ENCODE peak calls at places on chromosomes 3 and 15, in nine cellular contexts. P is sigmoid colon, H is GM23338, E is transverse colon, L is endothelial cell of umbilical vein, F is Panc1, R is HCT116, S is spleen, M is stomach. X is an unnamed sample. For H3K36me3, the result is how much of the 10 kb centered on the place peaks cover.

GRCh38 chr15:91116379-91117067 is 16.5 kb downstream of the SV2B start:
- DNase-seq in P (no peak), H (no peak), E (no peak), L (peak), F (no peak), R (no peak), S (no peak), M (no peak), X (no peak)

GRCh38 chr3:127052121-127052561 is 69.2 kb downstream of the PLXNA1 start:
- DNase-seq in P (peak), H (no peak), E (peak), L (no peak), F (no peak), R (no peak), S (peak), M (peak), X (no peak)

GRCh38 chr3:140627756-140628155 is 50.1 kb upstream of the TRIM42 start:
- DNase-seq in P (no peak), H (no peak), E (no peak), L (no peak), F (no peak), R (no peak), S (no peak), M (no peak), X (no peak)

GRCh38 chr3:86239956-86240355 is 751.0 kb downstream of the VGLL3 start:
- DNase-seq in P (no peak), H (no peak), E (no peak), L (no peak), F (no peak), R (no peak), S (no peak), M (no peak), X (no peak)

GRCh38 chr3:107421170-107421792 is 44.0 kb downstream of the CCDC54 start:
- DNase-seq in P (no peak), H (peak), E (no peak), L (peak), F (peak), R (peak), S (no peak), M (no peak), X (no peak)

GRCh38 chr3:162134571-162134970 is 638.0 kb downstream of the OTOL1 start:
- DNase-seq in P (no peak), H (no peak), E (no peak), L (no peak), F (no peak), R (no peak), S (no peak), M (no peak), X (no peak)

GRCh38 chr15:40342421-40343313 is 1.9 kb upstream of the CCDC9B start:
- DNase-seq in P (no peak), H (no peak), E (no peak), L (peak), F (no peak), R (no peak), S (no peak), M (no peak), X (no peak)

GRCh38 chr15:92915766-92916435 is 15.8 kb downstream of the CHD2 start:
- DNase-seq in P (no peak), H (peak), E (no peak), L (peak), F (no peak), R (no peak), S (no peak), M (no peak), X (no peak)

GRCh38 chr3:37945803-37946530 is 44.6 kb upstream of the VILL start:
- DNase-seq in P (no peak), H (no peak), E (no peak), L (peak), F (no peak), R (peak), S (no peak), M (no peak), X (no peak)

GRCh38 chr15:57589276-57590073 is 2.2 kb upstream of the MYZAP start:
- DNase-seq in P (no peak), H (no peak), E (no peak), L (no peak), F (no peak), R (no peak), S (no peak), M (no peak), X (no peak)

GRCh38 chr15:35089556-35089955 is 4.5 kb upstream of the NANOGP8 start:
- DNase-seq in P (no peak), H (no peak), E (no peak), L (no peak), F (no peak), R (no peak), S (no peak), M (no peak), X (no peak)

GRCh38 chr3:186644683-186645082 is 4.5 kb downstream of the FETUB start:
- DNase-seq in P (no peak), H (no peak), E (no peak), L (no peak), F (no peak), R (no peak), S (no peak), M (no peak), X (no peak)

GRCh38 chr15:41609123-41609522 is 50.1 kb downstream of the TYRO3 start:
- DNase-seq in P (no peak), H (no peak), E (no peak), L (no peak), F (no peak), R (no peak), S (no peak), M (no peak), X (no peak)

GRCh38 chr15:55289011-55289572 is 521 bp downstream of the RAB27A start:
- DNase-seq in P (peak), H (peak), E (peak), L (peak), F (no peak), R (no peak), S (peak), M (peak), X (no peak)

GRCh38 chr15:101170568-101171350 is 81.1 kb downstream of the CHSY1 start:
- DNase-seq in P (peak), H (no peak), E (no peak), L (no peak), F (no peak), R (no peak), S (no peak), M (no peak), X (peak)

GRCh38 chr15:66294932-66295235 is 1.5 kb downstream of the DIS3L start:
- DNase-seq in P (no peak), H (no peak), E (no peak), L (no peak), F (no peak), R (no peak), S (no peak), M (no peak), X (no peak)

GRCh38 chr3:59655616-59656015 is 605.8 kb upstream of the CFAP20DC start:
- DNase-seq in P (no peak), H (no peak), E (no peak), L (no peak), F (no peak), R (no peak), S (no peak), M (no peak), X (no peak)

GRCh38 chr15:68256675-68257450 is 20.7 kb upstream of the FEM1B start:
- DNase-seq in P (peak), H (peak), E (peak), L (peak), F (no peak), R (no peak), S (peak), M (peak), X (no peak)
- TF ChIP-seq POLR2AphosphoS5 in P (peak), H (peak), E (peak), L (peak), F (peak), R (no peak), S (peak), M (peak), X (peak)

DNA sequence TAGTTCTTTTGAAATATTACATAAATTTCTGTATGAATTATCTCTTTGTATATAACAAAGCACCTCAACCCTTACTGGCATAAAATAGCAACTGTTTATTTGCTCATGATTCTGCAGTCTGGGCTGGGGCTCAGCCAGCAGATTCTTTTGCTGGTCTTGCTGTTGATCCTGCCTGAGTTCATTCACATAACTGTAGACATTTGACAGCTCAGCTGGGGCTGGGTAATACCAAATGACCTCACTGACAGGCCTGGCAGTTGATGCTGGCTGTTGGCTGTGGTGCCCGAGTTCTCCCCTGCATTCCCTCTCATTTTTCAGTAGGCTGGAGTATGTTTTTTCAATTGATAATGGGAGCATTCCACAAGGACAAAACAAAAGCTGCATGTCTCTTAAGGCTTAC is 449.9 kb upstream of the GOLIM4 start:
- DNase-seq in P (no peak), H (no peak), E (no peak), L (no peak), F (no peak), R (no peak), S (peak), M (no peak), X (no peak)
- H3K27ac ChIP-seq in P (no peak), H (peak), E (no peak), L (no peak), F (no peak), R (no peak), S (no peak), M (no peak), X (no peak)

GRCh38 chr15:74042603-74043424 is 39.5 kb downstream of the GOLGA6A start:
- DNase-seq in P (no peak), H (no peak), E (no peak), L (no peak), F (no peak), R (no peak), S (no peak), M (no peak), X (peak)
- H3K36me3 ChIP-seq in P (under half), H (under half), E (under half), L (under half), F (under half), R (under half), S (half or more), M (under half), X (under half)

DNA sequence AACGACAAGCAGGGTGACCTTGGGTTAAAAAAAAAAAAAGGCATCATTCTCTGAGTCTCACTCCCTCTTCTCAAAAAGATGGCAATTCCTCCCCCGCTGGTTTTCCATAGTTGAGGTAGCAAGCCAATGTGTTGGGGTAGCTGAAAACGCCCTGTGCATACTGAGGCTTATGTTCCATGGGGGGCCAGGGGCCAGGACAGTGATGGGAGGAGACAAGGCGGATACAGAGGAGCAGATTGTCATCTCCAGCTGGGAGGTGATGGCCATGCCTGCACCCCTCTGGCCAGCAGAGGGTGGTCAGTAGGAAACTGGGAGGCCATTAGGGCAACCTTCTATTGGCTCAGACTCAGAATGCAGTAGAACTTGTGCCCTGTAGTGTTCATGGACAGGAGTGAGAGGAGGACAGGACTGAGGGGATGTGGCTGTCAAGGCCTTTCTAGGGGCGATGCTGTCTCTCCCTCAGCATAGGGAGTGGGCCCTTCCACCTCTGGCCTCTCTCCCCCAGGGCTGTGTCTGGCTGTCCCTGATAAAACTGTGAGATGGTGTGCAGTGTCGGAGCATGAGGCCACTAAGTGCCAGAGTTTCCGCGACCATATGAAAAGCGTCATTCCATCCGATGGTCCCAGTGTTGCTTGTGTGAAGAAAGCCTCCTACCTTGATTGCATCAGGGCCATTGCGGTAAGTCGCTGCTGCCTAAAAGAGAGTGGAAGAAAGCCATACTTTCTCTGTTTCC is 1.9 kb downstream of the TF start:
- DNase-seq in P (no peak), H (no peak), E (no peak), L (no peak), F (no peak), R (no peak), S (no peak), M (no peak), X (no peak)
- TF ChIP-seq POLR2AphosphoS5 in P (no peak), H (no peak), E (no peak), L (no peak), F (no peak), R (no peak), S (no peak), M (no peak), X (no peak)

GRCh38 chr3:62557983-62558382 is 184.6 kb upstream of the FEZF2 start:
- DNase-seq in P (no peak), H (no peak), E (no peak), L (no peak), F (no peak), R (no peak), S (no peak), M (no peak), X (no peak)

GRCh38 chr3:62559831-62560445 is 186.6 kb upstream of the FEZF2 start:
- DNase-seq in P (no peak), H (peak), E (no peak), L (peak), F (no peak), R (peak), S (no peak), M (no peak), X (no peak)

GRCh38 chr3:62558549-62559112 is 185.3 kb upstream of the FEZF2 start:
- DNase-seq in P (no peak), H (peak), E (no peak), L (peak), F (no peak), R (no peak), S (no peak), M (no peak), X (no peak)

GRCh38 chr3:62562596-62562995 is 189.2 kb upstream of the FEZF2 start:
- DNase-seq in P (no peak), H (no peak), E (no peak), L (no peak), F (no peak), R (no peak), S (no peak), M (no peak), X (no peak)

GRCh38 chr3:62562017-62562416 is 188.7 kb upstream of the FEZF2 start:
- DNase-seq in P (no peak), H (no peak), E (no peak), L (peak), F (no peak), R (no peak), S (no peak), M (no peak), X (no peak)
- H3K27ac ChIP-seq in P (no peak), H (no peak), E (no peak), L (peak), F (no peak), R (no peak), S (no peak), M (no peak), X (no peak)

DNA sequence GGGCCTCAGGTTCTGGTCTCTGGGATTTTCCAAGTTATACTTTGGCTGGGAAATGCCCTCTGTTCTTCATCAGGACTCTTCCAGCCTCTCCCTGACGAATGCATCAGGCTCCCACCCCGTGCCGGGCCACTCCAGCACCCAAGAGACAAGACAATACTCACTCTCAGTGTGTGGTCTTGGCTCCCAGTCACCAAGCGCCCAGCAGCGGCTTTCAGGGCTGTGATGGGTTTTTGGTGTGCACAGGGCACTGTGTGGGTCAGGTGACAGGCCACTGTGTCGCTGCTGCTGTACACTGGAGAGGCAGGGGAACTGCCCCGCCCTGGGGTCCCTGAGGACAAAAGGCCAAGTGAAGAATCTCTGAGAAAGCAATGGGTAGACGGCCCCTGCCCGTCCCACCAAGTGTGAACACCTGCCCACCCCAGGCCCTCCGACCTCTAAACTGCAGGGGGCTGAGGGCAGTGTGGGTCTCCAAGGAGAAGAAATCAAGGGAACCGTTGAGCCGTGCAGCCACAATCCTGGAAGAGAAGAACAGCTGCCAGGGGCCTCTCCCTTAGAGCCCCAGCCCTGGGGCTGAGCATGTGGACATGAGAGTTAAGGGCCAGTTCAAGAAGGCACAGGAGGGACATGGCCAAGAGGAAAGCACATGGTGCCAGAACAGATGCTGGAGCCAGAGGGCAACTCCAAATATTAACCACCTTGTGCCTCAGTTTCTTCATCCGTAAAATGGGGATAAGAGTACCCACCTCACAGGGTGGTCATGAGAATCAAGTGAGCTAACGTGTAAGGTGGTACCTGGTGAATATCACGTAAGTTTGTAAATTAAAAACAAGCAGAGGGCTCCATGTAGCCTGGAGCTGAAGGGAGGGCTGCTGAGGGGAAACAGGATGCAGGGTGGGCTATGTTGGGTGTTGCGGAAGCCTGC is 34.1 kb downstream of the PTPN23 start:
- DNase-seq in P (no peak), H (no peak), E (no peak), L (no peak), F (no peak), R (no peak), S (peak), M (no peak), X (no peak)
- H3K36me3 ChIP-seq in P (under half), H (under half), E (under half), L (half or more), F (under half), R (under half), S (half or more), M (half or more), X (under half)

GRCh38 chr3:51799879-51800757 is 21.1 kb upstream of the IQCF6 start:
- DNase-seq in P (no peak), H (peak), E (no peak), L (peak), F (peak), R (peak), S (no peak), M (no peak), X (no peak)
- TF ChIP-seq POLR2AphosphoS5 in P (no peak), H (no peak), E (no peak), L (no peak), F (no peak), R (no peak), S (no peak), M (no peak), X (no peak)

GRCh38 chr3:26984601-26985000 is 362.0 kb downstream of the LRRC3B start:
- DNase-seq in P (no peak), H (no peak), E (no peak), L (no peak), F (no peak), R (no peak), S (no peak), M (no peak), X (no peak)
- H3K27ac ChIP-seq in P (no peak), H (no peak), E (no peak), L (no peak), F (no peak), R (no peak), S (no peak), M (no peak), X (no peak)

GRCh38 chr3:159600291-159600690 is 388.3 kb upstream of the IL12A start:
- DNase-seq in P (no peak), H (no peak), E (no peak), L (no peak), F (no peak), R (no peak), S (no peak), M (no peak), X (no peak)
- H3K36me3 ChIP-seq in P (under half), H (under half), E (under half), L (under half), F (under half), R (under half), S (under half), M (under half), X (under half)